ENCODE peak calls at places on chromosomes 2 and 18, in four cellular contexts. One of them, this sample, is unnamed.

GRCh38 chr2:96861074-96861473 is 3.3 kb upstream of the ANKRD39 start:
- DNase-seq in K562: no peak
- DNase-seq in A549: no peak
- DNase-seq in HepG2: no peak
- DNase-seq in this sample: no peak

GRCh38 chr18:28802546-28802945 is 625.6 kb upstream of the CDH2 start:
- DNase-seq in A549: no peak
- DNase-seq in HepG2: no peak
- DNase-seq in K562: no peak
- DNase-seq in this sample: peak

GRCh38 chr2:173059941-173060575 is 15.6 kb upstream of the MAP3K20 start:
- DNase-seq in K562: no peak
- DNase-seq in HepG2: no peak
- DNase-seq in A549: no peak
- DNase-seq in this sample: peak

GRCh38 chr2:241558532-241559488 is at the start of gene BOK:
- DNase-seq in K562: peak
- DNase-seq in A549: peak
- DNase-seq in HepG2: peak
- DNase-seq in this sample: peak

GRCh38 chr2:159445307-159445706 is 158.8 kb upstream of the WDSUB1 start:
- DNase-seq in HepG2: no peak
- DNase-seq in K562: no peak
- DNase-seq in A549: no peak
- DNase-seq in this sample: no peak

GRCh38 chr2:240909216-240909974 is 3.3 kb downstream of the CROCC2 start:
- DNase-seq in HepG2: no peak
- DNase-seq in A549: no peak
- DNase-seq in K562: no peak
- DNase-seq in this sample: no peak

GRCh38 chr2:186183406-186183805 is 302.7 kb upstream of the ZC3H15 start:
- DNase-seq in A549: no peak
- DNase-seq in HepG2: no peak
- DNase-seq in K562: no peak
- DNase-seq in this sample: no peak

GRCh38 chr2:196336715-196337617 is 165.6 kb upstream of the STK17B start:
- DNase-seq in K562: peak
- DNase-seq in A549: peak
- DNase-seq in HepG2: peak
- DNase-seq in this sample: peak

GRCh38 chr2:65482971-65483370 is 50.6 kb upstream of the SPRED2 start:
- DNase-seq in HepG2: peak
- DNase-seq in A549: no peak
- DNase-seq in K562: no peak
- DNase-seq in this sample: no peak

GRCh38 chr18:55546873-55547704 is 40.9 kb downstream of the TCF4 start:
- DNase-seq in A549: no peak
- DNase-seq in K562: no peak
- DNase-seq in HepG2: no peak
- DNase-seq in this sample: peak

GRCh38 chr2:157363612-157364101 is 38.0 kb upstream of the ERMN start:
- DNase-seq in A549: no peak
- DNase-seq in K562: no peak
- DNase-seq in HepG2: no peak
- DNase-seq in this sample: no peak

GRCh38 chr18:79384151-79384807 is 11.5 kb upstream of the NFATC1 start:
- DNase-seq in HepG2: no peak
- DNase-seq in K562: no peak
- DNase-seq in A549: no peak
- DNase-seq in this sample: no peak

GRCh38 chr2:98729652-98730051 is 1.3 kb downstream of the MGAT4A start:
- DNase-seq in K562: no peak
- DNase-seq in A549: no peak
- DNase-seq in HepG2: no peak
- DNase-seq in this sample: no peak

GRCh38 chr2:98730851-98731708 is at the start of gene MGAT4A:
- DNase-seq in A549: peak
- DNase-seq in K562: peak
- DNase-seq in HepG2: peak
- DNase-seq in this sample: no peak

GRCh38 chr2:98731709-98732349 is 897 bp upstream of the MGAT4A start:
- DNase-seq in HepG2: peak
- DNase-seq in A549: no peak
- DNase-seq in K562: no peak
- DNase-seq in this sample: no peak

GRCh38 chr2:98727758-98728718 is 2.9 kb downstream of the MGAT4A start:
- DNase-seq in A549: no peak
- DNase-seq in HepG2: peak
- DNase-seq in K562: no peak
- DNase-seq in this sample: no peak

GRCh38 chr2:98730053-98730850 is 680 bp downstream of the MGAT4A start:
- DNase-seq in A549: peak
- DNase-seq in HepG2: peak
- DNase-seq in K562: no peak
- DNase-seq in this sample: no peak
- TF ChIP-seq MAZ in A549: no peak
- TF ChIP-seq MAZ in HepG2: no peak
- TF ChIP-seq MAZ in K562: no peak
- TF ChIP-seq MAZ in this sample: no peak

DNA sequence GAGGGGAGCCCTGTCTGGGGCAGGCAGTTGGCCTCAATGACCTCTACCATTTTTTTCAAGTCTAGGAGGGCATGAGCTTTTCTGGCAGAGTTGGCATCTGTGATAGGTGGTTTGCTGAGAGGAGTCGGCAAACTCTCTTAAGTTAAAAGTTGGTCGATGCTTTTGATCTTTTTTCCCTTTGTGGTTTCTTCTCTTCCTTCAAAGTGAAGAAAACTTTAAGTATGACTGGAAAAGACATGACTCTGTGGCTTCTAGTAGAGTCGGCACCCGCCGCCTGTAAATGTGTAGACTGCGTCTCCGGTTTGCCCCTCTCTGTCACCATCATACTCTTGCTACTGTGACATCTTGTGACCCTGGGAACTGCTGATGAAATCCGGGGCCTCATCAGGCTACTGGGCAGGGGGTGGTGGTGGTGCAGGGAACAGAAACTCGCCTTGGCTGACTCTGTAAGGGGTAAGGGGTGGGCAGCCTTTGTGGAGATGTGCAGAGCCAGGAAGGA is 21.1 kb downstream of the INPP5D start:
- DNase-seq in K562: no peak
- DNase-seq in A549: no peak
- DNase-seq in HepG2: no peak
- DNase-seq in this sample: no peak
- TF ChIP-seq MAZ in K562: no peak
- TF ChIP-seq MAZ in A549: no peak
- TF ChIP-seq MAZ in HepG2: no peak
- TF ChIP-seq MAZ in this sample: no peak

GRCh38 chr18:10235553-10235952 is 218.9 kb upstream of the APCDD1 start:
- DNase-seq in HepG2: no peak
- DNase-seq in K562: no peak
- DNase-seq in A549: no peak
- DNase-seq in this sample: no peak

GRCh38 chr18:10233082-10233875 is 221.2 kb upstream of the APCDD1 start:
- DNase-seq in K562: no peak
- DNase-seq in A549: no peak
- DNase-seq in HepG2: no peak
- DNase-seq in this sample: no peak

GRCh38 chr18:10232062-10232461 is 222.4 kb upstream of the APCDD1 start:
- DNase-seq in K562: no peak
- DNase-seq in HepG2: no peak
- DNase-seq in A549: no peak
- DNase-seq in this sample: no peak

GRCh38 chr18:10234912-10235439 is 219.5 kb upstream of the APCDD1 start:
- DNase-seq in A549: no peak
- DNase-seq in HepG2: no peak
- DNase-seq in K562: no peak
- DNase-seq in this sample: peak

DNA sequence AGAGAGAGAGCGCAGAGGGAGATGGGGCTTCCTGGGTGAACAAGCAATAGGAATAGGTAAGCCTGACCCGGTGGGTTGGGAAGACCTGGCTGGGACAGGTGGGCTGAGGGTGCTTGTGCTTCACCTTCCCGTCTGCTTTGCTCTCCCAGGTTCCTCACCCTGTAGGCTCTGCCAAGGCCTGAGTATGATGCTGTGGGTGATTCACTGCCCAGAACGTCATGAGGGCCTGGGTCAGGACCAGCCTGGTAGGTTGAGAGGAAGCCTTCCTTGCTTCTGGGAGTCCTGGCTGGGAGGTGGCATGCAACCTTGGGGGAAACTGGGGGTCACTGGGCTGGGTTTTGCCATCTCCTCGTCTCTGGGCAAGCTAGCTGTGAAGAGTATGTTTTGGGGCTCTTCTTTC is 220.2 kb upstream of the APCDD1 start:
- DNase-seq in K562: no peak
- DNase-seq in HepG2: no peak
- DNase-seq in A549: no peak
- DNase-seq in this sample: peak
- TF ChIP-seq MAZ in K562: no peak
- TF ChIP-seq MAZ in HepG2: no peak
- TF ChIP-seq MAZ in A549: no peak
- TF ChIP-seq MAZ in this sample: no peak

GRCh38 chr2:217215877-217216276 is 356.0 kb upstream of the TNP1 start:
- DNase-seq in A549: peak
- DNase-seq in HepG2: no peak
- DNase-seq in K562: no peak
- DNase-seq in this sample: no peak
- TF ChIP-seq MAZ in A549: no peak
- TF ChIP-seq MAZ in HepG2: no peak
- TF ChIP-seq MAZ in K562: no peak
- TF ChIP-seq MAZ in this sample: no peak